ENCODE peak calls at places on chromosomes 5 and 9, in eight cellular contexts. One of them, this sample, is unnamed. For H3K36me3, the result is how much of the 10 kb centered on the place peaks cover.

GRCh38 chr9:131698715-131699053 is 41.2 kb downstream of the RAPGEF1 start:
- DNase-seq in fibroblast of lung: no peak
- DNase-seq in cardiac muscle cell: no peak
- DNase-seq in CD8-positive, alpha-beta memory T cell: no peak
- DNase-seq in heart right ventricle: no peak
- DNase-seq in tibial artery: no peak
- DNase-seq in body of pancreas: no peak
- DNase-seq in GM12878: no peak
- DNase-seq in this sample: no peak

GRCh38 chr5:150636391-150637244 is 3.8 kb upstream of the SYNPO start:
- DNase-seq in fibroblast of lung: peak
- DNase-seq in cardiac muscle cell: peak
- DNase-seq in CD8-positive, alpha-beta memory T cell: no peak
- DNase-seq in heart right ventricle: peak
- DNase-seq in tibial artery: peak
- DNase-seq in body of pancreas: peak
- DNase-seq in GM12878: no peak
- DNase-seq in this sample: no peak

GRCh38 chr9:127505396-127506116 is 54.2 kb downstream of the LRSAM1 start:
- DNase-seq in fibroblast of lung: peak
- DNase-seq in cardiac muscle cell: peak
- DNase-seq in CD8-positive, alpha-beta memory T cell: peak
- DNase-seq in heart right ventricle: no peak
- DNase-seq in tibial artery: peak
- DNase-seq in body of pancreas: no peak
- DNase-seq in GM12878: no peak
- DNase-seq in this sample: no peak

GRCh38 chr5:95669540-95669939 is 13.3 kb downstream of the SPATA9 start:
- DNase-seq in fibroblast of lung: peak
- DNase-seq in cardiac muscle cell: peak
- DNase-seq in CD8-positive, alpha-beta memory T cell: no peak
- DNase-seq in heart right ventricle: peak
- DNase-seq in tibial artery: peak
- DNase-seq in body of pancreas: peak
- DNase-seq in GM12878: no peak
- DNase-seq in this sample: no peak

GRCh38 chr5:56328753-56329560 is 95.8 kb upstream of the ANKRD55 start:
- DNase-seq in fibroblast of lung: peak
- DNase-seq in cardiac muscle cell: peak
- DNase-seq in CD8-positive, alpha-beta memory T cell: peak
- DNase-seq in heart right ventricle: no peak
- DNase-seq in tibial artery: no peak
- DNase-seq in body of pancreas: no peak
- DNase-seq in GM12878: peak
- DNase-seq in this sample: peak

GRCh38 chr5:180105827-180106312 is 34.3 kb upstream of the RNF130 start:
- DNase-seq in fibroblast of lung: no peak
- DNase-seq in cardiac muscle cell: peak
- DNase-seq in CD8-positive, alpha-beta memory T cell: no peak
- DNase-seq in heart right ventricle: no peak
- DNase-seq in tibial artery: no peak
- DNase-seq in body of pancreas: no peak
- DNase-seq in GM12878: no peak
- DNase-seq in this sample: no peak

GRCh38 chr9:134712922-134713321 is 71.3 kb downstream of the COL5A1 start:
- DNase-seq in fibroblast of lung: no peak
- DNase-seq in cardiac muscle cell: no peak
- DNase-seq in CD8-positive, alpha-beta memory T cell: no peak
- DNase-seq in heart right ventricle: no peak
- DNase-seq in tibial artery: no peak
- DNase-seq in body of pancreas: no peak
- DNase-seq in GM12878: no peak
- DNase-seq in this sample: no peak

GRCh38 chr5:56185777-56186311 is 47.3 kb downstream of the ANKRD55 start:
- DNase-seq in fibroblast of lung: no peak
- DNase-seq in cardiac muscle cell: no peak
- DNase-seq in CD8-positive, alpha-beta memory T cell: no peak
- DNase-seq in heart right ventricle: no peak
- DNase-seq in tibial artery: no peak
- DNase-seq in body of pancreas: no peak
- DNase-seq in GM12878: no peak
- DNase-seq in this sample: no peak

GRCh38 chr5:157388148-157388547 is 71.9 kb upstream of the NIPAL4 start:
- DNase-seq in fibroblast of lung: peak
- DNase-seq in cardiac muscle cell: no peak
- DNase-seq in CD8-positive, alpha-beta memory T cell: no peak
- DNase-seq in heart right ventricle: no peak
- DNase-seq in tibial artery: no peak
- DNase-seq in body of pancreas: no peak
- DNase-seq in GM12878: no peak
- DNase-seq in this sample: no peak

GRCh38 chr5:178467261-178468195 is 122.7 kb downstream of the COL23A1 start:
- DNase-seq in fibroblast of lung: no peak
- DNase-seq in cardiac muscle cell: peak
- DNase-seq in CD8-positive, alpha-beta memory T cell: no peak
- DNase-seq in heart right ventricle: peak
- DNase-seq in tibial artery: peak
- DNase-seq in body of pancreas: peak
- DNase-seq in GM12878: no peak
- DNase-seq in this sample: no peak

GRCh38 chr9:112784020-112784788 is 33.6 kb downstream of the SNX30 start:
- DNase-seq in fibroblast of lung: peak
- DNase-seq in cardiac muscle cell: peak
- DNase-seq in CD8-positive, alpha-beta memory T cell: no peak
- DNase-seq in heart right ventricle: no peak
- DNase-seq in tibial artery: no peak
- DNase-seq in body of pancreas: no peak
- DNase-seq in GM12878: no peak
- DNase-seq in this sample: no peak

GRCh38 chr9:37429441-37430285 is 7.2 kb downstream of the GRHPR start:
- DNase-seq in fibroblast of lung: no peak
- DNase-seq in cardiac muscle cell: no peak
- DNase-seq in CD8-positive, alpha-beta memory T cell: no peak
- DNase-seq in heart right ventricle: no peak
- DNase-seq in tibial artery: peak
- DNase-seq in body of pancreas: no peak
- DNase-seq in GM12878: no peak
- DNase-seq in this sample: no peak
- H3K36me3 ChIP-seq in fibroblast of lung: under half
- H3K36me3 ChIP-seq in cardiac muscle cell: under half
- H3K36me3 ChIP-seq in CD8-positive, alpha-beta memory T cell: under half
- H3K36me3 ChIP-seq in heart right ventricle: under half
- H3K36me3 ChIP-seq in tibial artery: half or more
- H3K36me3 ChIP-seq in body of pancreas: under half
- H3K36me3 ChIP-seq in GM12878: under half
- H3K36me3 ChIP-seq in this sample: under half

GRCh38 chr9:136341769-136342168 is 14.4 kb downstream of the GPSM1 start:
- DNase-seq in fibroblast of lung: no peak
- DNase-seq in cardiac muscle cell: no peak
- DNase-seq in CD8-positive, alpha-beta memory T cell: no peak
- DNase-seq in heart right ventricle: no peak
- DNase-seq in tibial artery: no peak
- DNase-seq in body of pancreas: no peak
- DNase-seq in GM12878: no peak
- DNase-seq in this sample: no peak

GRCh38 chr9:136339958-136340310 is 12.6 kb downstream of the GPSM1 start:
- DNase-seq in fibroblast of lung: no peak
- DNase-seq in cardiac muscle cell: no peak
- DNase-seq in CD8-positive, alpha-beta memory T cell: no peak
- DNase-seq in heart right ventricle: no peak
- DNase-seq in tibial artery: no peak
- DNase-seq in body of pancreas: no peak
- DNase-seq in GM12878: no peak
- DNase-seq in this sample: no peak

GRCh38 chr9:136342191-136343120 is 15.1 kb downstream of the GPSM1 start:
- DNase-seq in fibroblast of lung: peak
- DNase-seq in cardiac muscle cell: peak
- DNase-seq in CD8-positive, alpha-beta memory T cell: peak
- DNase-seq in heart right ventricle: peak
- DNase-seq in tibial artery: peak
- DNase-seq in body of pancreas: peak
- DNase-seq in GM12878: peak
- DNase-seq in this sample: peak

GRCh38 chr9:136340356-136341041 is 13.2 kb downstream of the GPSM1 start:
- DNase-seq in fibroblast of lung: no peak
- DNase-seq in cardiac muscle cell: no peak
- DNase-seq in CD8-positive, alpha-beta memory T cell: no peak
- DNase-seq in heart right ventricle: no peak
- DNase-seq in tibial artery: no peak
- DNase-seq in body of pancreas: no peak
- DNase-seq in GM12878: no peak
- DNase-seq in this sample: no peak

DNA sequence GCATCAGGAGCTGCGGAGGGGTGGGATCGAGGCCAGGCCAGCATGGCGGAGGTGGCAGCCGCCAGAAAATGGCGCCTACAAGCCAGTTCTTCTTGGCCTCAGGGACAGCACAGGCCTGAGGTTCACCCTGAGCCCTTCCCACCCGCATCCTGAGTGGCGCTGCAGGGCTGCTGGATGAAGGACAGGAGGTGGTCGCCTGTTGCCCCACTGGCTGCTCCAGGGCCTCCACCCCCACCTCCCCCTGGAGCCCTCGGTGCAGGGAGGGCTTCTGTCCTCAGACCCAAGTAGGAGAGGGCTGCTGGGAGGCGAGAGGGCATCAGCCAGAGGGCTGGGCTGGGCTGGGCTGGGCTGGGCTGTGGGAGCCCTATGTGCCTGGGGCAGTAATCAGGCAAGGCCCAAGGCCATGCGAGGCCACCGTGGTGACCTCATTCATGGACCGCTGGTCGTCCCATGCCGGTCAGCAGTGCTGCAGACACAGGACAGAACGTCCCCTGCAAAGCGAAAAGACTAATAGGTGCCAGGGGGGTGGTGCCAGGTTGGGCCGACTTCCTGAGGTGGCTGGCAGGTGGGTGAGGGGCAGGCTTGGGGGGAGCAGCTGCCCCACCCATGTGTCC is 13.8 kb downstream of the GPSM1 start:
- DNase-seq in fibroblast of lung: no peak
- DNase-seq in cardiac muscle cell: no peak
- DNase-seq in CD8-positive, alpha-beta memory T cell: no peak
- DNase-seq in heart right ventricle: no peak
- DNase-seq in tibial artery: no peak
- DNase-seq in body of pancreas: peak
- DNase-seq in GM12878: no peak
- DNase-seq in this sample: no peak
- H3K36me3 ChIP-seq in fibroblast of lung: under half
- H3K36me3 ChIP-seq in cardiac muscle cell: under half
- H3K36me3 ChIP-seq in CD8-positive, alpha-beta memory T cell: under half
- H3K36me3 ChIP-seq in heart right ventricle: under half
- H3K36me3 ChIP-seq in tibial artery: under half
- H3K36me3 ChIP-seq in body of pancreas: under half
- H3K36me3 ChIP-seq in GM12878: under half
- H3K36me3 ChIP-seq in this sample: under half

GRCh38 chr5:14712666-14713065 is 48.1 kb downstream of the OTULIN start:
- DNase-seq in fibroblast of lung: no peak
- DNase-seq in cardiac muscle cell: no peak
- DNase-seq in CD8-positive, alpha-beta memory T cell: no peak
- DNase-seq in heart right ventricle: no peak
- DNase-seq in tibial artery: no peak
- DNase-seq in body of pancreas: no peak
- DNase-seq in GM12878: no peak
- DNase-seq in this sample: no peak

GRCh38 chr5:14714706-14715105 is 50.2 kb downstream of the OTULIN start:
- DNase-seq in fibroblast of lung: no peak
- DNase-seq in cardiac muscle cell: no peak
- DNase-seq in CD8-positive, alpha-beta memory T cell: no peak
- DNase-seq in heart right ventricle: no peak
- DNase-seq in tibial artery: no peak
- DNase-seq in body of pancreas: no peak
- DNase-seq in GM12878: no peak
- DNase-seq in this sample: no peak

GRCh38 chr5:14710313-14710994 is 45.9 kb downstream of the OTULIN start:
- DNase-seq in fibroblast of lung: no peak
- DNase-seq in cardiac muscle cell: no peak
- DNase-seq in CD8-positive, alpha-beta memory T cell: no peak
- DNase-seq in heart right ventricle: no peak
- DNase-seq in tibial artery: no peak
- DNase-seq in body of pancreas: no peak
- DNase-seq in GM12878: no peak
- DNase-seq in this sample: no peak

GRCh38 chr5:14713476-14714384 is 49.2 kb downstream of the OTULIN start:
- DNase-seq in fibroblast of lung: no peak
- DNase-seq in cardiac muscle cell: no peak
- DNase-seq in CD8-positive, alpha-beta memory T cell: no peak
- DNase-seq in heart right ventricle: no peak
- DNase-seq in tibial artery: no peak
- DNase-seq in body of pancreas: no peak
- DNase-seq in GM12878: no peak
- DNase-seq in this sample: no peak

DNA sequence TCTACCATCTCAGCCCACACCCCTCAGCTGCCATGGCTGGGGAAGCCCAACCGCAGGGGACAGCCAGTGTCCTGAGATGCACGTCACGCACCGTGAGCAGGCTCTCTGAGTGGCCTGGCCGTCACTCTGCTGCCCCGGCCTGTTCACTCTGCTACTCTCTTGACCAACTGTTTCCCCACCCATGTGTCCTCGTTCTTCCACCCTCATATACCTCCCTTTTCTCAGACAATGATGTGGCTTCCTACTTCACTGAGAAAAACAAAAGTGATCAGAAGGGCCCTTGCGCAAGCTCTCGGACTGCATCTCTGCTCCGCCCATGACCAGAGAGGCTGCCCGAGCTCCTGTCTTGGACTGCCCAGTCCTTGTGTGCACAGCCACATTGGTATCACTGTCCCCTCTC is 47.6 kb downstream of the OTULIN start:
- DNase-seq in fibroblast of lung: no peak
- DNase-seq in cardiac muscle cell: no peak
- DNase-seq in CD8-positive, alpha-beta memory T cell: no peak
- DNase-seq in heart right ventricle: no peak
- DNase-seq in tibial artery: no peak
- DNase-seq in body of pancreas: no peak
- DNase-seq in GM12878: no peak
- DNase-seq in this sample: no peak
- H3K36me3 ChIP-seq in fibroblast of lung: under half
- H3K36me3 ChIP-seq in cardiac muscle cell: under half
- H3K36me3 ChIP-seq in CD8-positive, alpha-beta memory T cell: under half
- H3K36me3 ChIP-seq in heart right ventricle: under half
- H3K36me3 ChIP-seq in tibial artery: half or more
- H3K36me3 ChIP-seq in body of pancreas: under half
- H3K36me3 ChIP-seq in GM12878: under half
- H3K36me3 ChIP-seq in this sample: under half

DNA sequence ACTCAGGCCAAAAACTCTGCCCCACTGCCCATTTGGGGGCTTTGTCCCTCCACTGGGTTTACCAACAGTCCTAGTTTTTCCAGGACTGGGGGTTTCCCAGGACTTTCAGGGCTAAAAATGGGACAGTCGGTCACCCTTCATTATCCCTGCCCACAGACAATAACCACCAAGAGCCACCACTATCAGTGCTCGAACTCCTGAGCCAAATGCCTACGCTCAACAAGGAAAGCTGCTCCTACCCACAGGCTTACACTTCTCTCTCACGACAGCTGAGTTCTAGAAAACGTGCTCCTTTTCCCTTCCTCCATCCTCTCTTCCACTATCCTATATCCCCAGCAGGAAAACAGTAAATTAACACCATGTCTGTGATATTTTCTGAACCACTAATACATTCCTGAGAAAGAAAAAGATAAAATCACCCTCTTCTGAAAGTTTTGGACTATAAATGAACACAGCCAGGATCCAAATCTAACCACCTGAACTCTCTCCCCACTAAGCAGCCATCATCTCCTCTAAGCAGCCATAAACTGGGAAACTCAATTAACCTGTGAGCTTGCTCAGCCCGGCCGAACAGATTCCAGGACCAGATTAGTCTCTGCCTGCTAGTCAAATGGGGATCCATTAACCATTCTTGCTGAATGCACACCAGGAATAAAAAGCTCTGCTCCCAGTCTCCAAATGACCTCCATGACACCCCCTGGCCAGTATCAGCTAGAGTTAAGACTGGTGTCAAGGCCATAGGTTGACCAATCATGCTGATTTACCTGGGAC is 41.8 kb downstream of the KLHL3 start:
- DNase-seq in fibroblast of lung: no peak
- DNase-seq in cardiac muscle cell: no peak
- DNase-seq in CD8-positive, alpha-beta memory T cell: no peak
- DNase-seq in heart right ventricle: no peak
- DNase-seq in tibial artery: no peak
- DNase-seq in body of pancreas: no peak
- DNase-seq in GM12878: no peak
- DNase-seq in this sample: no peak
- H3K36me3 ChIP-seq in fibroblast of lung: under half
- H3K36me3 ChIP-seq in cardiac muscle cell: under half
- H3K36me3 ChIP-seq in CD8-positive, alpha-beta memory T cell: under half
- H3K36me3 ChIP-seq in heart right ventricle: under half
- H3K36me3 ChIP-seq in tibial artery: under half
- H3K36me3 ChIP-seq in body of pancreas: under half
- H3K36me3 ChIP-seq in GM12878: under half
- H3K36me3 ChIP-seq in this sample: under half

This sample was measured in CD4-positive, alpha-beta memory T cell.